ENCODE peak calls at places on chromosomes 2 and 18, in nine cellular contexts. One of them, this sample, is unnamed.

GRCh38 chr18:35549515-35549914 is 32.0 kb upstream of the GALNT1 start:
- DNase-seq in NCI-H146: no peak
- DNase-seq in C1 segment of cervical spinal cord: no peak
- DNase-seq in progenitor cell of endocrine pancreas: no peak
- DNase-seq in NCI-H748 treated with DMSO at 0.1 percent for 48 hours: no peak
- DNase-seq in osteocyte: no peak
- DNase-seq in GM03348: no peak
- DNase-seq in A549: no peak
- DNase-seq in NCI-H2081: no peak
- DNase-seq in this sample: no peak

GRCh38 chr2:20052229-20052871 is 922 bp upstream of the LAPTM4A start:
- DNase-seq in progenitor cell of endocrine pancreas: no peak
- DNase-seq in GM03348: no peak
- DNase-seq in NCI-H2081: peak
- DNase-seq in C1 segment of cervical spinal cord: no peak
- DNase-seq in A549: peak
- DNase-seq in NCI-H748 treated with DMSO at 0.1 percent for 48 hours: peak
- DNase-seq in osteocyte: no peak
- DNase-seq in NCI-H146: no peak
- DNase-seq in this sample: peak

GRCh38 chr18:45894818-45895217 is 69.3 kb downstream of the SIGLEC15 start:
- DNase-seq in NCI-H2081: no peak
- DNase-seq in C1 segment of cervical spinal cord: no peak
- DNase-seq in GM03348: no peak
- DNase-seq in NCI-H146: no peak
- DNase-seq in A549: no peak
- DNase-seq in osteocyte: no peak
- DNase-seq in progenitor cell of endocrine pancreas: no peak
- DNase-seq in NCI-H748 treated with DMSO at 0.1 percent for 48 hours: no peak
- DNase-seq in this sample: no peak

GRCh38 chr2:178976351-178976750 is 73.6 kb downstream of the CCDC141 start:
- DNase-seq in GM03348: no peak
- DNase-seq in NCI-H2081: no peak
- DNase-seq in C1 segment of cervical spinal cord: no peak
- DNase-seq in NCI-H748 treated with DMSO at 0.1 percent for 48 hours: no peak
- DNase-seq in progenitor cell of endocrine pancreas: no peak
- DNase-seq in osteocyte: no peak
- DNase-seq in NCI-H146: no peak
- DNase-seq in A549: no peak
- DNase-seq in this sample: no peak

GRCh38 chr2:84613082-84613481 is 96.8 kb downstream of the DNAH6 start:
- DNase-seq in GM03348: no peak
- DNase-seq in A549: no peak
- DNase-seq in osteocyte: no peak
- DNase-seq in C1 segment of cervical spinal cord: no peak
- DNase-seq in progenitor cell of endocrine pancreas: no peak
- DNase-seq in NCI-H748 treated with DMSO at 0.1 percent for 48 hours: no peak
- DNase-seq in NCI-H2081: no peak
- DNase-seq in NCI-H146: no peak
- DNase-seq in this sample: no peak

GRCh38 chr2:39435974-39436591 is 1.0 kb downstream of the MAP4K3 start:
- DNase-seq in progenitor cell of endocrine pancreas: no peak
- DNase-seq in A549: peak
- DNase-seq in C1 segment of cervical spinal cord: no peak
- DNase-seq in NCI-H2081: no peak
- DNase-seq in NCI-H146: no peak
- DNase-seq in osteocyte: no peak
- DNase-seq in NCI-H748 treated with DMSO at 0.1 percent for 48 hours: no peak
- DNase-seq in GM03348: peak
- DNase-seq in this sample: peak

GRCh38 chr2:58427572-58428285 is 186.6 kb upstream of the FANCL start:
- DNase-seq in GM03348: peak
- DNase-seq in A549: no peak
- DNase-seq in NCI-H2081: peak
- DNase-seq in NCI-H748 treated with DMSO at 0.1 percent for 48 hours: peak
- DNase-seq in progenitor cell of endocrine pancreas: peak
- DNase-seq in C1 segment of cervical spinal cord: no peak
- DNase-seq in NCI-H146: peak
- DNase-seq in osteocyte: no peak
- DNase-seq in this sample: peak

GRCh38 chr2:46801731-46802664 is 113.6 kb downstream of the MCFD2 start:
- DNase-seq in GM03348: peak
- DNase-seq in NCI-H2081: no peak
- DNase-seq in osteocyte: peak
- DNase-seq in A549: no peak
- DNase-seq in NCI-H146: no peak
- DNase-seq in NCI-H748 treated with DMSO at 0.1 percent for 48 hours: no peak
- DNase-seq in C1 segment of cervical spinal cord: no peak
- DNase-seq in progenitor cell of endocrine pancreas: no peak
- DNase-seq in this sample: no peak

GRCh38 chr18:41165625-41166024 is 789.4 kb upstream of the PIK3C3 start:
- DNase-seq in NCI-H146: no peak
- DNase-seq in GM03348: no peak
- DNase-seq in NCI-H2081: no peak
- DNase-seq in C1 segment of cervical spinal cord: no peak
- DNase-seq in progenitor cell of endocrine pancreas: no peak
- DNase-seq in NCI-H748 treated with DMSO at 0.1 percent for 48 hours: no peak
- DNase-seq in osteocyte: no peak
- DNase-seq in A549: no peak
- DNase-seq in this sample: no peak

GRCh38 chr2:142741764-142742269 is 135.6 kb upstream of the KYNU start:
- DNase-seq in C1 segment of cervical spinal cord: no peak
- DNase-seq in A549: no peak
- DNase-seq in NCI-H748 treated with DMSO at 0.1 percent for 48 hours: no peak
- DNase-seq in NCI-H146: no peak
- DNase-seq in progenitor cell of endocrine pancreas: no peak
- DNase-seq in GM03348: no peak
- DNase-seq in osteocyte: no peak
- DNase-seq in NCI-H2081: no peak
- DNase-seq in this sample: no peak

GRCh38 chr2:204691911-204692510 is 146.7 kb downstream of the PARD3B start:
- DNase-seq in osteocyte: no peak
- DNase-seq in GM03348: peak
- DNase-seq in C1 segment of cervical spinal cord: no peak
- DNase-seq in NCI-H2081: peak
- DNase-seq in NCI-H146: peak
- DNase-seq in A549: peak
- DNase-seq in progenitor cell of endocrine pancreas: peak
- DNase-seq in NCI-H748 treated with DMSO at 0.1 percent for 48 hours: peak
- DNase-seq in this sample: peak

GRCh38 chr18:44693030-44693784 is 12.5 kb downstream of the SETBP1 start:
- DNase-seq in progenitor cell of endocrine pancreas: no peak
- DNase-seq in osteocyte: no peak
- DNase-seq in A549: no peak
- DNase-seq in GM03348: peak
- DNase-seq in C1 segment of cervical spinal cord: no peak
- DNase-seq in NCI-H748 treated with DMSO at 0.1 percent for 48 hours: no peak
- DNase-seq in NCI-H2081: no peak
- DNase-seq in NCI-H146: no peak
- DNase-seq in this sample: no peak

GRCh38 chr2:160388464-160389263 is 104.9 kb downstream of the RBMS1 start:
- DNase-seq in NCI-H146: no peak
- DNase-seq in A549: no peak
- DNase-seq in progenitor cell of endocrine pancreas: no peak
- DNase-seq in C1 segment of cervical spinal cord: no peak
- DNase-seq in NCI-H748 treated with DMSO at 0.1 percent for 48 hours: no peak
- DNase-seq in osteocyte: no peak
- DNase-seq in GM03348: no peak
- DNase-seq in NCI-H2081: no peak
- DNase-seq in this sample: no peak

GRCh38 chr18:5895300-5895885 is at the start of gene TMEM200C:
- DNase-seq in NCI-H2081: peak
- DNase-seq in NCI-H748 treated with DMSO at 0.1 percent for 48 hours: no peak
- DNase-seq in progenitor cell of endocrine pancreas: peak
- DNase-seq in NCI-H146: peak
- DNase-seq in osteocyte: peak
- DNase-seq in C1 segment of cervical spinal cord: no peak
- DNase-seq in GM03348: peak
- DNase-seq in A549: no peak
- DNase-seq in this sample: peak

GRCh38 chr2:174014699-174015070 is 49.5 kb upstream of the SP3 start:
- DNase-seq in NCI-H146: peak
- DNase-seq in NCI-H748 treated with DMSO at 0.1 percent for 48 hours: peak
- DNase-seq in C1 segment of cervical spinal cord: no peak
- DNase-seq in osteocyte: no peak
- DNase-seq in GM03348: no peak
- DNase-seq in NCI-H2081: peak
- DNase-seq in progenitor cell of endocrine pancreas: no peak
- DNase-seq in A549: no peak
- DNase-seq in this sample: no peak

This sample was measured in ACHN.